ENCODE peak calls at places on chromosomes 3 and 15, in seven cellular contexts. Z, L, R, J, P, G and K are unnamed samples.

GRCh38 chr3:118692417-118692816 is 342.2 kb downstream of the IGSF11 start:
- DNase-seq in Z (no peak), L (no peak), R (no peak), J (no peak), P (no peak), G (no peak), K (no peak)

GRCh38 chr15:28977377-28978010 is 91.7 kb downstream of the APBA2 start:
- DNase-seq in Z (peak), L (no peak), R (no peak), J (peak), P (peak), G (no peak), K (peak)

GRCh38 chr15:52423852-52424251 is 104.8 kb downstream of the MYO5A start:
- DNase-seq in Z (no peak), L (no peak), R (no peak), J (no peak), P (no peak), G (no peak), K (peak)

GRCh38 chr3:122576174-122576940 is 1.1 kb upstream of the PARP15 start:
- DNase-seq in Z (peak), L (no peak), R (no peak), J (no peak), P (no peak), G (no peak), K (no peak)

GRCh38 chr3:126535636-126536035 is 11.7 kb downstream of the CHST13 start:
- DNase-seq in Z (no peak), L (no peak), R (no peak), J (no peak), P (no peak), G (no peak), K (no peak)

GRCh38 chr15:71651750-71652186 is 158.6 kb upstream of the NR2E3 start:
- DNase-seq in Z (peak), L (no peak), R (peak), J (peak), P (peak), G (no peak), K (peak)

GRCh38 chr3:136584728-136585127 is 167.4 kb downstream of the STAG1 start:
- DNase-seq in Z (no peak), L (no peak), R (no peak), J (peak), P (no peak), G (no peak), K (peak)

GRCh38 chr3:61927332-61927731 is 366.0 kb downstream of the PTPRG start:
- DNase-seq in Z (peak), L (no peak), R (no peak), J (peak), P (peak), G (peak), K (peak)

GRCh38 chr3:16441306-16441898 is 72.1 kb downstream of the RFTN1 start:
- DNase-seq in Z (peak), L (no peak), R (no peak), J (peak), P (no peak), G (peak), K (peak)

GRCh38 chr3:119664850-119665379 is 4.5 kb upstream of the POPDC2 start:
- DNase-seq in Z (no peak), L (no peak), R (no peak), J (peak), P (no peak), G (no peak), K (peak)

GRCh38 chr3:18247776-18248310 is 177.3 kb downstream of the SATB1 start:
- DNase-seq in Z (no peak), L (no peak), R (no peak), J (no peak), P (no peak), G (no peak), K (no peak)

GRCh38 chr15:35358824-35359223 is 187.1 kb downstream of the DPH6 start:
- DNase-seq in Z (no peak), L (no peak), R (no peak), J (no peak), P (no peak), G (no peak), K (no peak)

GRCh38 chr3:179452872-179453271 is 1.6 kb upstream of the GNB4 start:
- DNase-seq in Z (no peak), L (no peak), R (no peak), J (no peak), P (no peak), G (no peak), K (peak)

GRCh38 chr15:62769604-62770003 is 272.9 kb upstream of the TPM1 start:
- DNase-seq in Z (peak), L (no peak), R (no peak), J (peak), P (no peak), G (no peak), K (peak)

GRCh38 chr15:91001209-91001608 is 6.9 kb upstream of the PRC1 start:
- DNase-seq in Z (no peak), L (no peak), R (no peak), J (no peak), P (no peak), G (no peak), K (no peak)

GRCh38 chr3:21330293-21330692 is 420.7 kb downstream of the ZNF385D start:
- DNase-seq in Z (peak), L (no peak), R (no peak), J (no peak), P (no peak), G (no peak), K (no peak)

GRCh38 chr3:61688307-61688695 is 126.9 kb downstream of the PTPRG start:
- DNase-seq in Z (no peak), L (no peak), R (no peak), J (no peak), P (no peak), G (no peak), K (no peak)

GRCh38 chr3:133124511-133124910 is 86.3 kb downstream of the TMEM108 start:
- DNase-seq in Z (no peak), L (no peak), R (no peak), J (no peak), P (peak), G (peak), K (no peak)

GRCh38 chr3:51539291-51539891 is 872 bp downstream of the RAD54L2 start:
- DNase-seq in Z (peak), L (peak), R (peak), J (peak), P (no peak), G (peak), K (peak)

GRCh38 chr3:194588741-194589140 is 44.5 kb downstream of the TMEM44 start:
- DNase-seq in Z (peak), L (no peak), R (no peak), J (peak), P (no peak), G (no peak), K (no peak)

GRCh38 chr3:193545304-193545703 is 9.4 kb downstream of the ATP13A4 start:
- DNase-seq in Z (no peak), L (no peak), R (no peak), J (no peak), P (no peak), G (no peak), K (no peak)

GRCh38 chr3:42547401-42547945 is 34.3 kb downstream of the SEC22C start:
- DNase-seq in Z (peak), L (peak), R (peak), J (peak), P (peak), G (peak), K (peak)

GRCh38 chr3:151315846-151316245 is 774 bp downstream of the GPR87 start:
- DNase-seq in Z (no peak), L (no peak), R (no peak), J (no peak), P (no peak), G (no peak), K (no peak)

GRCh38 chr15:61030451-61030850 is 198.7 kb downstream of the RORA start:
- DNase-seq in Z (peak), L (no peak), R (no peak), J (peak), P (no peak), G (no peak), K (no peak)

GRCh38 chr15:93321881-93322282 is 232.9 kb upstream of the RGMA start:
- DNase-seq in Z (no peak), L (no peak), R (no peak), J (no peak), P (no peak), G (no peak), K (no peak)

GRCh38 chr15:33218071-33218491 is 23.6 kb upstream of the FMN1 start:
- DNase-seq in Z (no peak), L (no peak), R (no peak), J (no peak), P (no peak), G (no peak), K (peak)

GRCh38 chr15:76099388-76099787 is 39.6 kb downstream of the TMEM266 start:
- DNase-seq in Z (no peak), L (no peak), R (no peak), J (no peak), P (no peak), G (no peak), K (no peak)